ENCODE peak calls at places on chromosomes 2 and 18, in seven cellular contexts. Y, X, F, S, C, I and G are unnamed samples.

GRCh38 chr2:200578778-200579177 is 7.0 kb upstream of the AOX1 start:
- DNase-seq in Y (no peak), X (peak; percentile 38), F (no peak), S (no peak), C (no peak), I (peak; percentile 64), G (peak; percentile 56)

GRCh38 chr2:106572541-106573148 is 85.5 kb downstream of the CD8B2 start:
- DNase-seq in Y (no peak), X (peak; percentile 49), F (no peak), S (no peak), C (peak; percentile 60), I (peak; percentile 29), G (no peak)

GRCh38 chr2:138445227-138445626 is 56.3 kb upstream of the SPOPL start:
- DNase-seq in Y (no peak), X (no peak), F (no peak), S (no peak), C (no peak), I (peak; percentile 5), G (no peak)

GRCh38 chr18:3084206-3084605 is 71.3 kb upstream of the LPIN2 start:
- DNase-seq in Y (no peak), X (no peak), F (no peak), S (no peak), C (no peak), I (no peak), G (no peak)

GRCh38 chr2:19823507-19823906 is 78.3 kb downstream of the TTC32 start:
- DNase-seq in Y (no peak), X (no peak), F (no peak), S (no peak), C (no peak), I (peak; percentile 54), G (no peak)

GRCh38 chr2:58959996-58960395 is 718.9 kb upstream of the FANCL start:
- DNase-seq in Y (peak; percentile 18), X (no peak), F (no peak), S (no peak), C (no peak), I (no peak), G (no peak)

GRCh38 chr18:48940854-48941531 is 9.8 kb downstream of the SMAD7 start:
- DNase-seq in Y (peak; percentile 49), X (no peak), F (no peak), S (no peak), C (no peak), I (no peak), G (peak; percentile 97)

GRCh38 chr2:224895377-224895776 is 146.9 kb downstream of the DOCK10 start:
- DNase-seq in Y (no peak), X (no peak), F (no peak), S (no peak), C (no peak), I (no peak), G (no peak)

GRCh38 chr2:8583400-8584173 is 98.3 kb upstream of the ID2 start:
- DNase-seq in Y (no peak), X (peak; percentile 96), F (peak; percentile 99), S (peak; percentile 92), C (peak; percentile 61), I (no peak), G (peak; percentile 38)

GRCh38 chr2:193442293-193442692 is 1247.6 kb upstream of the TMEFF2 start:
- DNase-seq in Y (no peak), X (no peak), F (no peak), S (no peak), C (no peak), I (no peak), G (no peak)

GRCh38 chr2:46200100-46200690 is 97.0 kb upstream of the EPAS1 start:
- DNase-seq in Y (no peak), X (no peak), F (no peak), S (peak; percentile 58), C (no peak), I (no peak), G (peak; percentile 48)

GRCh38 chr2:204015118-204015842 is 78.7 kb downstream of the ICOS start:
- DNase-seq in Y (no peak), X (no peak), F (no peak), S (no peak), C (no peak), I (no peak), G (peak; percentile 51)

GRCh38 chr2:192286093-192286701 is 91.5 kb upstream of the TMEFF2 start:
- DNase-seq in Y (peak; percentile 35), X (peak; percentile 10), F (no peak), S (no peak), C (peak; percentile 47), I (peak; percentile 68), G (no peak)

GRCh38 chr2:9390991-9391390 is 32.3 kb downstream of the ITGB1BP1 start:
- DNase-seq in Y (no peak), X (no peak), F (no peak), S (no peak), C (no peak), I (no peak), G (no peak)

GRCh38 chr2:126824663-126825062 is 74.0 kb upstream of the TEX51 start:
- DNase-seq in Y (no peak), X (no peak), F (no peak), S (no peak), C (no peak), I (no peak), G (no peak)

GRCh38 chr2:58289029-58289428 is 47.9 kb upstream of the FANCL start:
- DNase-seq in Y (no peak), X (no peak), F (no peak), S (no peak), C (no peak), I (peak; percentile 81), G (no peak)

GRCh38 chr2:165791811-165792454 is 2.1 kb downstream of the GALNT3 start:
- DNase-seq in Y (no peak), X (no peak), F (no peak), S (no peak), C (no peak), I (peak; percentile 56), G (no peak)

GRCh38 chr18:68441241-68441640 is 273.7 kb downstream of the TMX3 start:
- DNase-seq in Y (peak; percentile 38), X (no peak), F (no peak), S (no peak), C (no peak), I (peak; percentile 23), G (no peak)

DNA sequence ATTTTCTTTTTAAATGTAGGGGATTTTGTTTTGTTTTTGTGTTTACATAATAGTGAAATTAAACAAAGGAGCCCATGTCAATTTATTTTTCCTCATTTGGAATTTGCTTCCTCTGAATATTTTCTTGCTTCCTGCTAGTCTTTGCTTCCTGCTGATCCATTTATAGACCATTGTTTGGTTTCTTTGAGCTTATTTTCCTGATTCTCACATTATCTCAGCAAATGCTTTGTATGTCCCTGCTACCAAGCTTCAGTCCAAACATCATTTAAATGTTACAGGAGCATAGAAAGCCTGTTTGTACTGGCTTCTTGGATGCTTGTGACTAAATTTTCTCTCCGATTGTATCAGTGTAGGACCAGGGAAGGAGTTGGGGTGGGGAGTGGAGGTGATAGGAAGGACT is 127.3 kb upstream of the IL1R2 start:
- DNase-seq in Y (no peak), X (no peak), F (no peak), S (no peak), C (no peak), I (no peak), G (no peak)
- H3K36me3 ChIP-seq in Y (no peaks in the 10 kb centered on the region), X (peaks cover 9% of the 10 kb centered on the region), F (peaks cover 43% of the 10 kb centered on the region), S (peaks cover 82% of the 10 kb centered on the region), C (peaks cover 27% of the 10 kb centered on the region), I (peaks cover 92% of the 10 kb centered on the region), G (peaks cover 97% of the 10 kb centered on the region)

GRCh38 chr18:63346471-63347183 is 20.4 kb downstream of the KDSR start:
- DNase-seq in Y (no peak), X (no peak), F (no peak), S (no peak), C (no peak), I (no peak), G (no peak)
- H3K36me3 ChIP-seq in Y (no peaks in the 10 kb centered on the region), X (no peaks in the 10 kb centered on the region), F (peaks cover 42% of the 10 kb centered on the region), S (peaks cover 46% of the 10 kb centered on the region), C (no peaks in the 10 kb centered on the region), I (peaks cover 39% of the 10 kb centered on the region), G (peaks cover 76% of the 10 kb centered on the region)

GRCh38 chr2:70173520-70173919 is 17.3 kb downstream of the C2orf42 start:
- DNase-seq in Y (no peak), X (no peak), F (no peak), S (no peak), C (no peak), I (peak; percentile 6), G (no peak)
- H3K36me3 ChIP-seq in Y (no peaks in the 10 kb centered on the region), X (no peaks in the 10 kb centered on the region), F (peaks cover 11% of the 10 kb centered on the region), S (peaks cover 52% of the 10 kb centered on the region), C (no peaks in the 10 kb centered on the region), I (peaks cover 34% of the 10 kb centered on the region), G (peaks cover 52% of the 10 kb centered on the region)

GRCh38 chr18:25310045-25310444 is 41.9 kb downstream of the ZNF521 start:
- DNase-seq in Y (no peak), X (no peak), F (no peak), S (no peak), C (peak; percentile 24), I (peak; percentile 69), G (no peak)
- H3K36me3 ChIP-seq in Y (no peaks in the 10 kb centered on the region), X (no peaks in the 10 kb centered on the region), F (no peaks in the 10 kb centered on the region), S (no peaks in the 10 kb centered on the region), C (peaks cover 3% of the 10 kb centered on the region), I (no peaks in the 10 kb centered on the region), G (no peaks in the 10 kb centered on the region)

GRCh38 chr2:131145040-131145439 is 39.9 kb downstream of the PLEKHB2 start:
- DNase-seq in Y (no peak), X (no peak), F (no peak), S (no peak), C (no peak), I (no peak), G (no peak)
- H3K36me3 ChIP-seq in Y (no peaks in the 10 kb centered on the region), X (no peaks in the 10 kb centered on the region), F (peaks cover 15% of the 10 kb centered on the region), S (peaks cover 51% of the 10 kb centered on the region), C (peaks cover 7% of the 10 kb centered on the region), I (peaks cover 35% of the 10 kb centered on the region), G (peaks cover 68% of the 10 kb centered on the region)

GRCh38 chr2:239086325-239087020 is 238.6 kb downstream of the TWIST2 start:
- DNase-seq in Y (no peak), X (no peak), F (no peak), S (no peak), C (no peak), I (no peak), G (no peak)
- H3K36me3 ChIP-seq in Y (peaks cover 5% of the 10 kb centered on the region), X (no peaks in the 10 kb centered on the region), F (peaks cover 3% of the 10 kb centered on the region), S (peaks cover 36% of the 10 kb centered on the region), C (no peaks in the 10 kb centered on the region), I (no peaks in the 10 kb centered on the region), G (peaks cover 46% of the 10 kb centered on the region)

GRCh38 chr2:133166024-133166423 is 402.2 kb downstream of the NCKAP5 start:
- DNase-seq in Y (no peak), X (no peak), F (no peak), S (no peak), C (no peak), I (no peak), G (no peak)
- H3K36me3 ChIP-seq in Y (no peaks in the 10 kb centered on the region), X (no peaks in the 10 kb centered on the region), F (no peaks in the 10 kb centered on the region), S (no peaks in the 10 kb centered on the region), C (no peaks in the 10 kb centered on the region), I (no peaks in the 10 kb centered on the region), G (no peaks in the 10 kb centered on the region)